ENCODE peak calls at places on chromosomes 5 and 9, in nine cellular contexts. G is WTC11, N is lung microvascular endothelial cell, Z is right cardiac atrium, C is caudate nucleus, B is A172, O is NCI-H774, M is GM18507, Q is RWPE1. H is an unnamed sample.
A peak's percentile ranks its signal among the peaks of the same experiment; 100 is the strongest.

GRCh38 chr9:124475158-124475867 is 25.1 kb downstream of the ADGRD2 start:
- DNase-seq in Q (no peak), G (peak; percentile 62), Z (peak; percentile 33), M (no peak), C (no peak), B (no peak), O (no peak), N (no peak), H (no peak)

GRCh38 chr9:108443741-108444140 is 412.0 kb downstream of the ACTL7B start:
- DNase-seq in B (peak; percentile 66), C (no peak), O (no peak), Z (no peak), Q (peak; percentile 79), M (no peak), N (peak; percentile 60), G (no peak), H (no peak)

GRCh38 chr9:134344068-134344820 is 18.0 kb downstream of the RXRA start:
- DNase-seq in C (no peak), B (no peak), N (no peak), M (no peak), G (peak; percentile 46), Z (peak; percentile 89), Q (no peak), O (no peak), H (no peak)

GRCh38 chr9:91567642-91568274 is 144.1 kb upstream of the NFIL3 start:
- DNase-seq in B (no peak), Q (no peak), M (no peak), G (no peak), Z (no peak), N (no peak), O (no peak), C (no peak), H (no peak)

GRCh38 chr9:131590907-131591844 is 45.9 kb downstream of the PRRT1B start:
- DNase-seq in C (peak; percentile 65), B (peak; percentile 51), Q (peak; percentile 92), N (peak; percentile 80), G (peak; percentile 83), M (peak; percentile 61), O (peak; percentile 68), Z (peak; percentile 93), H (peak; percentile 83)

GRCh38 chr9:7937018-7937417 is 137.4 kb upstream of the DMAC1 start:
- DNase-seq in Z (no peak), B (no peak), O (no peak), G (no peak), C (no peak), Q (no peak), M (no peak), N (no peak), H (no peak)

GRCh38 chr9:98481676-98482075 is 226.2 kb upstream of the TBC1D2 start:
- DNase-seq in Z (no peak), O (no peak), C (no peak), N (no peak), B (peak; percentile 54), Q (peak; percentile 50), M (no peak), G (no peak), H (no peak)

GRCh38 chr9:116941266-116941665 is 254.2 kb downstream of the TRIM32 start:
- DNase-seq in O (no peak), N (no peak), B (no peak), G (no peak), C (no peak), M (no peak), Q (no peak), Z (no peak), H (no peak)

GRCh38 chr9:69532359-69532758 is 139.8 kb downstream of the APBA1 start:
- DNase-seq in B (no peak), C (no peak), Q (no peak), Z (no peak), G (no peak), O (peak; percentile 23), N (no peak), M (no peak), H (peak; percentile 56)

GRCh38 chr5:65059681-65060598 is 291.2 kb downstream of the CWC27 start:
- DNase-seq in N (peak; percentile 90), Z (no peak), M (no peak), C (no peak), Q (no peak), O (no peak), G (no peak), B (no peak), H (no peak)

GRCh38 chr9:32525506-32525905 is 490 bp downstream of the RIGI start:
- DNase-seq in N (peak; percentile 40), O (no peak), C (no peak), B (peak; percentile 26), Q (no peak), G (no peak), Z (no peak), M (no peak), H (no peak)